ENCODE peak calls at places on chromosomes 3 and 15, in five cellular contexts. One of them, this sample, is unnamed.
A peak's percentile ranks its signal among the peaks of the same experiment; 100 is the strongest.

GRCh38 chr15:60423540-60423939 is 25.8 kb upstream of the ANXA2 start:
- DNase-seq in gastrocnemius medialis: no peak
- DNase-seq in breast epithelium: peak; percentile 57
- DNase-seq in uterus: no peak
- DNase-seq in astrocyte of the spinal cord: peak; percentile 94
- DNase-seq in this sample: peak; percentile 82

GRCh38 chr3:194035406-194036138 is 100.4 kb upstream of the HES1 start:
- DNase-seq in gastrocnemius medialis: no peak
- DNase-seq in breast epithelium: no peak
- DNase-seq in uterus: no peak
- DNase-seq in astrocyte of the spinal cord: no peak
- DNase-seq in this sample: no peak

GRCh38 chr15:61584410-61584809 is 355.3 kb upstream of the RORA start:
- DNase-seq in gastrocnemius medialis: no peak
- DNase-seq in breast epithelium: no peak
- DNase-seq in uterus: no peak
- DNase-seq in astrocyte of the spinal cord: peak; percentile 5
- DNase-seq in this sample: peak; percentile 30

GRCh38 chr3:23576379-23576959 is 229.3 kb upstream of the UBE2E1 start:
- DNase-seq in gastrocnemius medialis: no peak
- DNase-seq in breast epithelium: no peak
- DNase-seq in uterus: no peak
- DNase-seq in astrocyte of the spinal cord: no peak
- DNase-seq in this sample: no peak

GRCh38 chr3:29525254-29525881 is 244.5 kb downstream of the RBMS3 start:
- DNase-seq in gastrocnemius medialis: peak; percentile 60
- DNase-seq in breast epithelium: peak; percentile 85
- DNase-seq in uterus: peak; percentile 73
- DNase-seq in astrocyte of the spinal cord: peak; percentile 75
- DNase-seq in this sample: peak; percentile 67

GRCh38 chr15:85289677-85290365 is 90.6 kb upstream of the AKAP13 start:
- DNase-seq in gastrocnemius medialis: peak; percentile 44
- DNase-seq in breast epithelium: no peak
- DNase-seq in uterus: no peak
- DNase-seq in astrocyte of the spinal cord: peak; percentile 39
- DNase-seq in this sample: peak; percentile 54

GRCh38 chr15:35256555-35256954 is 171.5 kb upstream of the NANOGP8 start:
- DNase-seq in gastrocnemius medialis: no peak
- DNase-seq in breast epithelium: no peak
- DNase-seq in uterus: no peak
- DNase-seq in astrocyte of the spinal cord: no peak
- DNase-seq in this sample: peak; percentile 59

GRCh38 chr3:151539599-151539998 is 78.7 kb upstream of the IGSF10 start:
- DNase-seq in gastrocnemius medialis: no peak
- DNase-seq in breast epithelium: no peak
- DNase-seq in uterus: no peak
- DNase-seq in astrocyte of the spinal cord: no peak
- DNase-seq in this sample: no peak

GRCh38 chr3:12829404-12829803 is 12.0 kb downstream of the RPL32 start:
- DNase-seq in gastrocnemius medialis: no peak
- DNase-seq in breast epithelium: no peak
- DNase-seq in uterus: no peak
- DNase-seq in astrocyte of the spinal cord: no peak
- DNase-seq in this sample: no peak

GRCh38 chr3:182241777-182242556 is 530.2 kb downstream of the SOX2 start:
- DNase-seq in gastrocnemius medialis: peak; percentile 41
- DNase-seq in breast epithelium: no peak
- DNase-seq in uterus: peak; percentile 58
- DNase-seq in astrocyte of the spinal cord: peak; percentile 89
- DNase-seq in this sample: peak; percentile 88

GRCh38 chr15:74865316-74865715 is 7.8 kb downstream of the SCAMP2 start:
- DNase-seq in gastrocnemius medialis: no peak
- DNase-seq in breast epithelium: no peak
- DNase-seq in uterus: no peak
- DNase-seq in astrocyte of the spinal cord: no peak
- DNase-seq in this sample: no peak

GRCh38 chr15:91498046-91498445 is 355.5 kb upstream of the SLCO3A1 start:
- DNase-seq in gastrocnemius medialis: no peak
- DNase-seq in breast epithelium: no peak
- DNase-seq in uterus: no peak
- DNase-seq in astrocyte of the spinal cord: no peak
- DNase-seq in this sample: no peak

GRCh38 chr15:59976480-59976879 is 27.6 kb upstream of the FOXB1 start:
- DNase-seq in gastrocnemius medialis: no peak
- DNase-seq in breast epithelium: no peak
- DNase-seq in uterus: no peak
- DNase-seq in astrocyte of the spinal cord: no peak
- DNase-seq in this sample: no peak

GRCh38 chr3:149004622-149005021 is 13.3 kb downstream of the GYG1 start:
- DNase-seq in gastrocnemius medialis: peak; percentile 94
- DNase-seq in breast epithelium: no peak
- DNase-seq in uterus: no peak
- DNase-seq in astrocyte of the spinal cord: peak; percentile 66
- DNase-seq in this sample: peak; percentile 72

DNA sequence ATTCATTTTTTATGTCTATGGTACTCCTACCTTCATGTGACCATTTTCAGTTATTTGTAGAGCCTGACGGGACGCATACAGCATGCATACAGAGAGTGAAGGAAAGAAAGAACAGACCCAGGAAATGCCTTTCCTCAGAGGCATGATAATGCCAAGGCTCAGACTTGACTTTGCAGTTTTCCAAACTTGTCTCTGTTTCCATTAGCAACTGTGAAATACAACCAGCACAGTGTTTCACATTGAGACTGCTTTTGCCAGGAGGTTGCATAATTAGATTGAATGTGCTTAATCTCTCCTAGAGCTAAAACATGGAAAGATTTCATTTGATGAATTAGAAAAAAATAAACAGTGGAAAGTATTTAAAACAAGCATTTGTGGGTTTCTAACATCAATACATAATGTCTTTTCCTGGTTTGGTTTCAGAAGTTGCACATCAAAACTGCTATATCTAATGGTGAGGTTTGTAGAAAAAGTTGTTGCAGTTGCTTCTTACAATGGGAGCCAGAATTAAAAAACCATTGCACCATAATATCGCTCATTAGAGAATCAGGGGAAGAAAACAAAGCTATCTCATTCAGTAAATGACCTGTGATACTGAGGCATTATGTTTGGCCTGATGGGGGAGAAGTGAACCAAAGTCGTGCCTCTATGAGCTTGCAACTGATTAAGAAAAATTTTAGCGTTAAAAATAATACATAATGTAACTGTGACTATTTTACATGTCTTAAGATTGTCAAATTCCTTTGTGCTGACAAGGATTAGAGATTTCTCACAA is 60.4 kb upstream of the ARHGEF26 start:
- DNase-seq in gastrocnemius medialis: no peak
- DNase-seq in breast epithelium: no peak
- DNase-seq in uterus: no peak
- DNase-seq in astrocyte of the spinal cord: peak; percentile 79
- DNase-seq in this sample: peak; percentile 50
- H3K4me3 ChIP-seq in gastrocnemius medialis: no peak overlapping the region
- H3K4me3 ChIP-seq in breast epithelium: no peak overlapping the region
- H3K4me3 ChIP-seq in uterus: no peak overlapping the region
- H3K4me3 ChIP-seq in astrocyte of the spinal cord: no peak overlapping the region
- H3K4me3 ChIP-seq in this sample: no peak overlapping the region

DNA sequence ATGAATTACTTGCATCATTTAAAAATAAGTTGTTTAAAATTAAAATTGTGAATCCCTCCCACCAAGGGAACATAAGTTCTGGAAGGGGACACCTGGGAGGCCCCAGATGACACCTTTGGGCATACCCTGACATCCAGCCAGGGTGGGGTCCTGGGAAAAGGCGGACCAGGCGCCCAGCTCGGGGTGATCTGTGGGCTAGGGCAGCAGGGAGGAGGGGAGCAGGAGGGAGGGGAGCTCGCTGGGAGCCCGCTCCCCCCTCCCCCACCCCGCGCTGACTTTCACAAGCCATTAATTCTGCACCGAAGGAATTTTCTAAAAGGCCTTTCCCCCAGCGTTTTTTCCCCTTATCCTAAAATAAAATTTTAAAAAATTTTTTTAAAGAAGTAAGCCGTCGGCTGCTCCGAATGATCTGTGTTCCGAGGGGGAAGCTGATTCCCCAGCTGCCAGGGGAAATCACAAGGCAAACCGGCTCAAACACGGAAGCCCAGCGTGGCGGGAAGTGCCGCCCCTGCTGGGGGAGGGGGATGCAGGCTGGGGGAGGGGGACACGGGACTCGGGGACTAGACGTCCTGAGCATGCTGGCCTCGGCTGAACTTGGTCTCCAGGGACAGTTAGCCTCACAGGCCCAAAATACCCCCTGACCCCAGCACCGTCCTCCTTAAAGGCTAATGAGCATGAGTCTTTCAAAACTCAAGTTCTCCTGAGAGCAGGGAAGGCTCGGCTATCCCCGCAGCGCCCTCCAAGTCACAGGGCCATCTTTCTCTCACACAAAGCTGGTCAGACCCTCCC is 13.9 kb downstream of the PLXND1 start:
- DNase-seq in gastrocnemius medialis: peak; percentile 65
- DNase-seq in breast epithelium: peak; percentile 58
- DNase-seq in uterus: peak; percentile 77
- DNase-seq in astrocyte of the spinal cord: no peak
- DNase-seq in this sample: peak; percentile 58
- TF ChIP-seq CTCF in gastrocnemius medialis: no peak
- TF ChIP-seq CTCF in breast epithelium: no peak
- TF ChIP-seq CTCF in uterus: no peak
- TF ChIP-seq CTCF in astrocyte of the spinal cord: no peak
- TF ChIP-seq CTCF in this sample: no peak

GRCh38 chr3:125129512-125129962 is 73.7 kb upstream of the HEG1 start:
- DNase-seq in gastrocnemius medialis: peak; percentile 31
- DNase-seq in breast epithelium: no peak
- DNase-seq in uterus: peak; percentile 74
- DNase-seq in astrocyte of the spinal cord: peak; percentile 95
- DNase-seq in this sample: peak; percentile 100
- H3K4me3 ChIP-seq in gastrocnemius medialis: no peak overlapping the region
- H3K4me3 ChIP-seq in breast epithelium: no peak overlapping the region
- H3K4me3 ChIP-seq in uterus: no peak overlapping the region
- H3K4me3 ChIP-seq in astrocyte of the spinal cord: no peak overlapping the region
- H3K4me3 ChIP-seq in this sample: no peak overlapping the region

GRCh38 chr15:77580991-77581682 is 51.6 kb downstream of the LINGO1 start:
- DNase-seq in gastrocnemius medialis: peak; percentile 7
- DNase-seq in breast epithelium: peak; percentile 44
- DNase-seq in uterus: no peak
- DNase-seq in astrocyte of the spinal cord: no peak
- DNase-seq in this sample: no peak

GRCh38 chr15:77582763-77583162 is 49.9 kb downstream of the LINGO1 start:
- DNase-seq in gastrocnemius medialis: no peak
- DNase-seq in breast epithelium: no peak
- DNase-seq in uterus: no peak
- DNase-seq in astrocyte of the spinal cord: no peak
- DNase-seq in this sample: no peak

GRCh38 chr15:77584691-77585090 is 48.0 kb downstream of the LINGO1 start:
- DNase-seq in gastrocnemius medialis: no peak
- DNase-seq in breast epithelium: no peak
- DNase-seq in uterus: no peak
- DNase-seq in astrocyte of the spinal cord: no peak
- DNase-seq in this sample: no peak

GRCh38 chr15:77581896-77582569 is 50.7 kb downstream of the LINGO1 start:
- DNase-seq in gastrocnemius medialis: no peak
- DNase-seq in breast epithelium: no peak
- DNase-seq in uterus: no peak
- DNase-seq in astrocyte of the spinal cord: no peak
- DNase-seq in this sample: no peak

DNA sequence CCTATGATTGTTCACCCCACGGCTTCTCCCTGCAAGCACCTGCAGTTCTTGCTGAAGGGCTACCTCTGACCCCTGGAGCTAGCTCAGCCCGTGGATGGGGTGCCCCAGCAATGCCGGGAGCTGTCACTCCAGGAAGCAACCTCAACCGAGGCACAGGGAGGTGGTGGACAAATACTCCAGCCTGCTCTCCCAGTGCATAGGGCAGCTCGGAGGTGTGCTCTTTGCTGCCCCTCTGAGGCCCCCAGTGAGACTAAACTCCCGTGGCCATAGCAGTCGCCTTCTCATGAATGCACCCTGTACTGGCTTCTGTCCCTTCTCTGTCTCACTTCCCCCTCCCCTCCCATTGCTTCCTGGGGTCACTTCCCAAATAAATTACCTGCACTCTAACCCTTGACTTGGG is 48.5 kb downstream of the LINGO1 start:
- DNase-seq in gastrocnemius medialis: no peak
- DNase-seq in breast epithelium: no peak
- DNase-seq in uterus: no peak
- DNase-seq in astrocyte of the spinal cord: no peak
- DNase-seq in this sample: no peak
- TF ChIP-seq CTCF in gastrocnemius medialis: no peak
- TF ChIP-seq CTCF in breast epithelium: no peak
- TF ChIP-seq CTCF in uterus: no peak
- TF ChIP-seq CTCF in astrocyte of the spinal cord: peak; percentile 20
- TF ChIP-seq CTCF in this sample: peak; percentile 4

GRCh38 chr3:186614597-186615483 is 2.0 kb downstream of the AHSG start:
- DNase-seq in gastrocnemius medialis: peak; percentile 26
- DNase-seq in breast epithelium: peak; percentile 62
- DNase-seq in uterus: peak; percentile 59
- DNase-seq in astrocyte of the spinal cord: peak; percentile 71
- DNase-seq in this sample: peak; percentile 65
- H3K4me3 ChIP-seq in gastrocnemius medialis: no peak overlapping the region
- H3K4me3 ChIP-seq in breast epithelium: no peak overlapping the region
- H3K4me3 ChIP-seq in uterus: no peak overlapping the region
- H3K4me3 ChIP-seq in astrocyte of the spinal cord: no peak overlapping the region
- H3K4me3 ChIP-seq in this sample: no peak overlapping the region

GRCh38 chr3:196988241-196989029 is 19.8 kb upstream of the PIGZ start:
- DNase-seq in gastrocnemius medialis: no peak
- DNase-seq in breast epithelium: no peak
- DNase-seq in uterus: no peak
- DNase-seq in astrocyte of the spinal cord: no peak
- DNase-seq in this sample: no peak
- TF ChIP-seq CTCF in gastrocnemius medialis: no peak
- TF ChIP-seq CTCF in breast epithelium: no peak
- TF ChIP-seq CTCF in uterus: no peak
- TF ChIP-seq CTCF in astrocyte of the spinal cord: no peak
- TF ChIP-seq CTCF in this sample: peak; percentile 1

GRCh38 chr3:178419078-178419477 is 117.2 kb upstream of the KCNMB2 start:
- DNase-seq in gastrocnemius medialis: no peak
- DNase-seq in breast epithelium: no peak
- DNase-seq in uterus: no peak
- DNase-seq in astrocyte of the spinal cord: peak; percentile 41
- DNase-seq in this sample: peak; percentile 80
- H3K4me3 ChIP-seq in gastrocnemius medialis: no peak overlapping the region
- H3K4me3 ChIP-seq in breast epithelium: no peak overlapping the region
- H3K4me3 ChIP-seq in uterus: no peak overlapping the region
- H3K4me3 ChIP-seq in astrocyte of the spinal cord: no peak overlapping the region
- H3K4me3 ChIP-seq in this sample: no peak overlapping the region

GRCh38 chr3:138360272-138361192 is 12.2 kb downstream of the MRAS start:
- DNase-seq in gastrocnemius medialis: peak; percentile 80
- DNase-seq in breast epithelium: no peak
- DNase-seq in uterus: no peak
- DNase-seq in astrocyte of the spinal cord: no peak
- DNase-seq in this sample: no peak
- TF ChIP-seq CTCF in gastrocnemius medialis: no peak
- TF ChIP-seq CTCF in breast epithelium: no peak
- TF ChIP-seq CTCF in uterus: no peak
- TF ChIP-seq CTCF in astrocyte of the spinal cord: no peak
- TF ChIP-seq CTCF in this sample: no peak